ENCODE peak calls at places on chromosomes 16 and 17, in ten cellular contexts. One of them, this sample, is unnamed.

GRCh38 chr17:38585805-38586529 is 19.8 kb downstream of the SRCIN1 start:
- DNase-seq in T-helper 2 cell: no peak
- DNase-seq in NCI-H524 treated with DMSO at 0.1 percent for 48 hours: no peak
- DNase-seq in mucosa of gallbladder: no peak
- DNase-seq in HCT116: no peak
- DNase-seq in GM12864: no peak
- DNase-seq in heart left ventricle: no peak
- DNase-seq in GF-D8: no peak
- DNase-seq in stomach: no peak
- DNase-seq in dermis microvascular lymphatic vessel endothelial cell: no peak
- DNase-seq in this sample: no peak

GRCh38 chr17:44831270-44831770 is 1.2 kb upstream of the GJC1 start:
- DNase-seq in stomach: no peak
- DNase-seq in GM12864: no peak
- DNase-seq in HCT116: no peak
- DNase-seq in heart left ventricle: no peak
- DNase-seq in GF-D8: no peak
- DNase-seq in dermis microvascular lymphatic vessel endothelial cell: no peak
- DNase-seq in NCI-H524 treated with DMSO at 0.1 percent for 48 hours: no peak
- DNase-seq in T-helper 2 cell: no peak
- DNase-seq in mucosa of gallbladder: no peak
- DNase-seq in this sample: no peak

GRCh38 chr17:35809855-35810461 is 674 bp downstream of the TAF15 start:
- DNase-seq in GF-D8: no peak
- DNase-seq in NCI-H524 treated with DMSO at 0.1 percent for 48 hours: no peak
- DNase-seq in mucosa of gallbladder: no peak
- DNase-seq in dermis microvascular lymphatic vessel endothelial cell: no peak
- DNase-seq in stomach: no peak
- DNase-seq in HCT116: no peak
- DNase-seq in T-helper 2 cell: no peak
- DNase-seq in heart left ventricle: no peak
- DNase-seq in GM12864: no peak
- DNase-seq in this sample: no peak

GRCh38 chr17:68511254-68511670 is 968 bp upstream of the PRKAR1A start:
- DNase-seq in stomach: no peak
- DNase-seq in dermis microvascular lymphatic vessel endothelial cell: no peak
- DNase-seq in T-helper 2 cell: no peak
- DNase-seq in heart left ventricle: no peak
- DNase-seq in mucosa of gallbladder: peak
- DNase-seq in GM12864: no peak
- DNase-seq in HCT116: no peak
- DNase-seq in GF-D8: no peak
- DNase-seq in NCI-H524 treated with DMSO at 0.1 percent for 48 hours: no peak
- DNase-seq in this sample: no peak

GRCh38 chr17:55386931-55387330 is 34.7 kb downstream of the MMD start:
- DNase-seq in stomach: no peak
- DNase-seq in dermis microvascular lymphatic vessel endothelial cell: no peak
- DNase-seq in mucosa of gallbladder: no peak
- DNase-seq in GM12864: no peak
- DNase-seq in T-helper 2 cell: no peak
- DNase-seq in NCI-H524 treated with DMSO at 0.1 percent for 48 hours: no peak
- DNase-seq in GF-D8: no peak
- DNase-seq in heart left ventricle: no peak
- DNase-seq in HCT116: no peak
- DNase-seq in this sample: no peak

GRCh38 chr17:81488276-81488860 is 24.2 kb downstream of the ACTG1 start:
- DNase-seq in mucosa of gallbladder: no peak
- DNase-seq in heart left ventricle: no peak
- DNase-seq in HCT116: no peak
- DNase-seq in dermis microvascular lymphatic vessel endothelial cell: no peak
- DNase-seq in NCI-H524 treated with DMSO at 0.1 percent for 48 hours: no peak
- DNase-seq in GM12864: no peak
- DNase-seq in GF-D8: no peak
- DNase-seq in T-helper 2 cell: no peak
- DNase-seq in stomach: no peak
- DNase-seq in this sample: no peak

GRCh38 chr17:1604831-1605528 is 23.7 kb downstream of the SLC43A2 start:
- DNase-seq in heart left ventricle: no peak
- DNase-seq in GM12864: no peak
- DNase-seq in HCT116: no peak
- DNase-seq in dermis microvascular lymphatic vessel endothelial cell: peak
- DNase-seq in NCI-H524 treated with DMSO at 0.1 percent for 48 hours: no peak
- DNase-seq in GF-D8: no peak
- DNase-seq in mucosa of gallbladder: no peak
- DNase-seq in stomach: peak
- DNase-seq in T-helper 2 cell: no peak
- DNase-seq in this sample: no peak

GRCh38 chr16:85395913-85396878 is 216.9 kb upstream of the GSE1 start:
- DNase-seq in GF-D8: no peak
- DNase-seq in HCT116: no peak
- DNase-seq in stomach: no peak
- DNase-seq in mucosa of gallbladder: no peak
- DNase-seq in NCI-H524 treated with DMSO at 0.1 percent for 48 hours: no peak
- DNase-seq in heart left ventricle: peak
- DNase-seq in dermis microvascular lymphatic vessel endothelial cell: no peak
- DNase-seq in GM12864: no peak
- DNase-seq in T-helper 2 cell: no peak
- DNase-seq in this sample: no peak

GRCh38 chr17:19905514-19905913 is 37.8 kb upstream of the ULK2 start:
- DNase-seq in dermis microvascular lymphatic vessel endothelial cell: no peak
- DNase-seq in GM12864: no peak
- DNase-seq in GF-D8: no peak
- DNase-seq in T-helper 2 cell: no peak
- DNase-seq in NCI-H524 treated with DMSO at 0.1 percent for 48 hours: no peak
- DNase-seq in mucosa of gallbladder: no peak
- DNase-seq in stomach: no peak
- DNase-seq in HCT116: no peak
- DNase-seq in heart left ventricle: no peak
- DNase-seq in this sample: no peak

GRCh38 chr17:40495140-40495539 is 6.3 kb downstream of the TNS4 start:
- DNase-seq in T-helper 2 cell: no peak
- DNase-seq in heart left ventricle: no peak
- DNase-seq in GF-D8: no peak
- DNase-seq in stomach: no peak
- DNase-seq in HCT116: no peak
- DNase-seq in NCI-H524 treated with DMSO at 0.1 percent for 48 hours: no peak
- DNase-seq in mucosa of gallbladder: no peak
- DNase-seq in dermis microvascular lymphatic vessel endothelial cell: no peak
- DNase-seq in GM12864: no peak
- DNase-seq in this sample: no peak

GRCh38 chr16:16036359-16036792 is 87.0 kb downstream of the ABCC1 start:
- DNase-seq in HCT116: no peak
- DNase-seq in GM12864: no peak
- DNase-seq in dermis microvascular lymphatic vessel endothelial cell: no peak
- DNase-seq in NCI-H524 treated with DMSO at 0.1 percent for 48 hours: no peak
- DNase-seq in stomach: peak
- DNase-seq in T-helper 2 cell: no peak
- DNase-seq in heart left ventricle: no peak
- DNase-seq in GF-D8: no peak
- DNase-seq in mucosa of gallbladder: no peak
- DNase-seq in this sample: no peak

GRCh38 chr16:4240624-4241023 is 1.3 kb downstream of the SRL start:
- DNase-seq in NCI-H524 treated with DMSO at 0.1 percent for 48 hours: peak
- DNase-seq in GM12864: no peak
- DNase-seq in GF-D8: no peak
- DNase-seq in T-helper 2 cell: no peak
- DNase-seq in heart left ventricle: no peak
- DNase-seq in stomach: no peak
- DNase-seq in dermis microvascular lymphatic vessel endothelial cell: no peak
- DNase-seq in mucosa of gallbladder: no peak
- DNase-seq in HCT116: no peak
- DNase-seq in this sample: no peak

GRCh38 chr17:12415031-12415430 is 250.7 kb upstream of the MYOCD start:
- DNase-seq in heart left ventricle: no peak
- DNase-seq in dermis microvascular lymphatic vessel endothelial cell: no peak
- DNase-seq in GF-D8: no peak
- DNase-seq in stomach: no peak
- DNase-seq in GM12864: no peak
- DNase-seq in mucosa of gallbladder: no peak
- DNase-seq in T-helper 2 cell: no peak
- DNase-seq in HCT116: no peak
- DNase-seq in NCI-H524 treated with DMSO at 0.1 percent for 48 hours: no peak
- DNase-seq in this sample: no peak

GRCh38 chr17:51035436-51035835 is 85.2 kb downstream of the SPAG9 start:
- DNase-seq in mucosa of gallbladder: no peak
- DNase-seq in T-helper 2 cell: no peak
- DNase-seq in NCI-H524 treated with DMSO at 0.1 percent for 48 hours: no peak
- DNase-seq in stomach: no peak
- DNase-seq in GF-D8: peak
- DNase-seq in heart left ventricle: no peak
- DNase-seq in GM12864: no peak
- DNase-seq in HCT116: no peak
- DNase-seq in dermis microvascular lymphatic vessel endothelial cell: peak
- DNase-seq in this sample: no peak

GRCh38 chr16:83532634-83533033 is 275.1 kb upstream of the HSBP1 start:
- DNase-seq in NCI-H524 treated with DMSO at 0.1 percent for 48 hours: peak
- DNase-seq in GF-D8: no peak
- DNase-seq in GM12864: no peak
- DNase-seq in heart left ventricle: no peak
- DNase-seq in HCT116: no peak
- DNase-seq in mucosa of gallbladder: no peak
- DNase-seq in stomach: no peak
- DNase-seq in dermis microvascular lymphatic vessel endothelial cell: no peak
- DNase-seq in T-helper 2 cell: no peak
- DNase-seq in this sample: no peak

GRCh38 chr16:85361441-85362118 is 249.3 kb upstream of the CIBAR2 start:
- DNase-seq in GF-D8: no peak
- DNase-seq in heart left ventricle: peak
- DNase-seq in NCI-H524 treated with DMSO at 0.1 percent for 48 hours: no peak
- DNase-seq in HCT116: no peak
- DNase-seq in T-helper 2 cell: no peak
- DNase-seq in mucosa of gallbladder: peak
- DNase-seq in stomach: peak
- DNase-seq in dermis microvascular lymphatic vessel endothelial cell: no peak
- DNase-seq in GM12864: no peak
- DNase-seq in this sample: no peak

GRCh38 chr17:41987642-41988041 is 21.0 kb downstream of the CNP start:
- DNase-seq in stomach: no peak
- DNase-seq in GM12864: no peak
- DNase-seq in heart left ventricle: no peak
- DNase-seq in GF-D8: no peak
- DNase-seq in T-helper 2 cell: no peak
- DNase-seq in mucosa of gallbladder: no peak
- DNase-seq in dermis microvascular lymphatic vessel endothelial cell: no peak
- DNase-seq in HCT116: no peak
- DNase-seq in NCI-H524 treated with DMSO at 0.1 percent for 48 hours: peak
- DNase-seq in this sample: no peak